ENCODE peak calls at places on chromosomes 3 and 15, in six cellular contexts. G, K, X, R, L and C are unnamed samples.
A peak's percentile ranks its signal among the peaks of the same experiment; 100 is the strongest.

GRCh38 chr15:80849308-80849707 is 70.1 kb downstream of the CEMIP start:
- DNase-seq in G (no peak), R (no peak), L (no peak), X (no peak), K (no peak), C (peak; percentile 21)

GRCh38 chr3:179604336-179605078 is at the start of the genes MRPL47 and NDUFB5:
- DNase-seq in L (peak; percentile 97), R (peak; percentile 96), G (peak; percentile 96), K (peak; percentile 85), X (peak; percentile 90), C (peak; percentile 95)

GRCh38 chr3:128242818-128243601 is 89.7 kb downstream of the EEFSEC start:
- DNase-seq in X (no peak), G (no peak), L (no peak), K (no peak), R (no peak), C (no peak)

GRCh38 chr15:60212536-60212935 is 185.2 kb downstream of the ANXA2 start:
- DNase-seq in L (peak; percentile 2), G (no peak), X (peak; percentile 11), R (no peak), K (no peak), C (peak; percentile 11)

GRCh38 chr3:33456756-33457155 is 16.6 kb upstream of the UBP1 start:
- DNase-seq in R (no peak), L (no peak), X (no peak), G (no peak), K (no peak), C (no peak)

GRCh38 chr15:81071130-81071529 is 62.9 kb upstream of the CFAP161 start:
- DNase-seq in X (no peak), K (no peak), R (no peak), L (no peak), G (no peak), C (no peak)

GRCh38 chr15:73286356-73286755 is 82.4 kb downstream of the HCN4 start:
- DNase-seq in G (no peak), K (no peak), L (no peak), R (no peak), X (no peak), C (no peak)

GRCh38 chr15:41285285-41285684 is 47.1 kb downstream of the OIP5 start:
- DNase-seq in G (no peak), L (no peak), K (no peak), X (no peak), R (peak; percentile 32), C (no peak)

GRCh38 chr3:104604326-104605010 is 762.2 kb upstream of the ALCAM start:
- DNase-seq in L (no peak), K (no peak), X (peak; percentile 5), R (no peak), G (no peak), C (no peak)

GRCh38 chr15:40412095-40412759 is 6.6 kb downstream of the IVD start:
- DNase-seq in G (no peak), L (no peak), X (no peak), R (no peak), K (no peak), C (no peak)

GRCh38 chr15:78930577-78931388 is 14.1 kb downstream of the CTSH start:
- DNase-seq in L (peak; percentile 60), X (peak; percentile 38), G (no peak), K (no peak), R (no peak), C (peak; percentile 32)

GRCh38 chr15:38454687-38455071 is 752 bp downstream of the FAM98B start:
- DNase-seq in L (no peak), X (no peak), K (no peak), R (no peak), G (no peak), C (no peak)

GRCh38 chr3:133486658-133487057 is 86.8 kb downstream of the BFSP2 start:
- DNase-seq in X (no peak), L (no peak), G (no peak), K (no peak), R (peak; percentile 73), C (no peak)

GRCh38 chr15:76335129-76335850 is 1.3 kb upstream of the ISL2 start:
- DNase-seq in R (peak; percentile 30), G (no peak), K (no peak), X (no peak), L (no peak), C (no peak)
- H3K4me3 ChIP-seq in R (peak overlapping the region; percentile 77), G (no peak overlapping the region), K (peak overlapping the region; percentile 16), X (peak overlapping the region; percentile 43), L (peak overlapping the region; percentile 53), C (peak overlapping the region; percentile 74)

GRCh38 chr3:134526319-134526718 is 40.5 kb downstream of the CEP63 start:
- DNase-seq in K (no peak), G (no peak), L (no peak), R (no peak), X (no peak), C (no peak)
- H3K9me3 ChIP-seq in K (peaks cover 24% of the 10 kb centered on the region), G (peaks cover 8% of the 10 kb centered on the region), L (no peaks in the 10 kb centered on the region), R (peaks cover 20% of the 10 kb centered on the region), X (peaks cover 6% of the 10 kb centered on the region), C (peaks cover 23% of the 10 kb centered on the region)

GRCh38 chr3:51937014-51937413 is 4.7 kb downstream of the RRP9 start:
- DNase-seq in X (no peak), R (no peak), L (no peak), G (no peak), K (no peak), C (no peak)
- H3K36me3 ChIP-seq in X (peaks cover 54% of the 10 kb centered on the region), R (peaks cover 74% of the 10 kb centered on the region), L (peaks cover 76% of the 10 kb centered on the region), G (peaks cover 68% of the 10 kb centered on the region), K (peaks cover 32% of the 10 kb centered on the region), C (peaks cover 37% of the 10 kb centered on the region)

GRCh38 chr15:92124669-92125068 is 269.0 kb upstream of the ST8SIA2 start:
- DNase-seq in X (no peak), K (no peak), L (no peak), R (no peak), G (no peak), C (no peak)

GRCh38 chr15:92121047-92121446 is 267.5 kb downstream of the SLCO3A1 start:
- DNase-seq in G (no peak), R (no peak), K (no peak), X (no peak), L (no peak), C (no peak)

GRCh38 chr15:92122259-92122658 is 268.8 kb downstream of the SLCO3A1 start:
- DNase-seq in R (no peak), X (no peak), G (no peak), K (no peak), L (no peak), C (no peak)

GRCh38 chr15:92120082-92120481 is 266.6 kb downstream of the SLCO3A1 start:
- DNase-seq in L (no peak), R (no peak), K (no peak), G (no peak), X (no peak), C (no peak)

DNA sequence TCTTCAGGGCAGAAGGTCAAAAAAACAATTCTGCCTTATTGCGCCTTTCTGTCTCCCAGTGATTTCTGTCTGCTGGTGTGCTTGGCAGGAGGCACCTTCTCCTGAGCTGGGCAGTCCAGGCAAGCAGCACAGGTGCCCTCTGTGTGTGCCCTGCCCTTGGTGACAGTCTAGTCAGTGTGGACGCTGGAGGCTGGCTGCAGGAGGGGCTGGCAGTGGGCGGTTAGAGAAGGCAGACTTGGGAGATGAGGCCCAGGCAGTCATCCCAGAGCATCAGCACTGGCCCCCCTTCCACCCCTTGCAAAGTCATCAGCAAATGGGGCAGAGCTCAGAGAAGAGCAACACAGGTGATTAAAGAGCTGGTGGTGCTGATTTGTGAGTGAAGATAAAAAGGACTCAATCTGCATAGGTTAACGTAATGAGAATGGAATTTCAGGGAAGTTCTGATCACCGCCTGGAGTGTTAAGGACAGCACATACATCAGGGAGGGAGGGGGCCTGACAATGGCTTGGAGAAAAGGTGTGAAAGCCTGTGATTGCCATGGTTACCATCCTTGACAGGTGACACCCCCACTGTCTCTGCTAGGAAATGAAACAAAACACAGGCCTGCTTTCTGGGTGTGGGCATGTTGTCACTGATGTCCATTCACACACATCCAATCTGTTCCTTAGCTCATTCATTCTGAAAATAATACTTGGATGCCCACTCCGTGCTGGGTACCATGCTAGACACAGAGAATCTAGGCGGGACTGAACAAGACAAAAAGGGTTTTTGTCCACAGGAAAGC is 269.6 kb upstream of the ST8SIA2 start:
- DNase-seq in K (no peak), L (no peak), R (no peak), G (no peak), X (no peak), C (no peak)
- H3K4me3 ChIP-seq in K (no peak overlapping the region), L (no peak overlapping the region), R (no peak overlapping the region), G (no peak overlapping the region), X (no peak overlapping the region), C (no peak overlapping the region)

GRCh38 chr3:12662593-12663310 is 1.2 kb downstream of the RAF1 start:
- DNase-seq in K (peak; percentile 23), G (peak; percentile 47), R (peak; percentile 59), X (peak; percentile 47), L (peak; percentile 64), C (peak; percentile 60)
- H3K9me3 ChIP-seq in K (no peaks in the 10 kb centered on the region), G (no peaks in the 10 kb centered on the region), R (no peaks in the 10 kb centered on the region), X (no peaks in the 10 kb centered on the region), L (no peaks in the 10 kb centered on the region), C (no peaks in the 10 kb centered on the region)

GRCh38 chr3:157027861-157028745 is 131.8 kb downstream of the CCNL1 start:
- DNase-seq in R (no peak), K (no peak), X (no peak), L (no peak), G (no peak), C (no peak)

GRCh38 chr3:157029365-157029790 is 130.6 kb downstream of the CCNL1 start:
- DNase-seq in L (no peak), R (no peak), G (no peak), X (no peak), K (no peak), C (no peak)

GRCh38 chr3:157021679-157022078 is 138.3 kb downstream of the CCNL1 start:
- DNase-seq in X (no peak), K (no peak), L (no peak), G (no peak), R (no peak), C (no peak)

GRCh38 chr3:157023211-157023610 is 136.7 kb downstream of the CCNL1 start:
- DNase-seq in R (no peak), L (no peak), X (no peak), G (no peak), K (no peak), C (no peak)

DNA sequence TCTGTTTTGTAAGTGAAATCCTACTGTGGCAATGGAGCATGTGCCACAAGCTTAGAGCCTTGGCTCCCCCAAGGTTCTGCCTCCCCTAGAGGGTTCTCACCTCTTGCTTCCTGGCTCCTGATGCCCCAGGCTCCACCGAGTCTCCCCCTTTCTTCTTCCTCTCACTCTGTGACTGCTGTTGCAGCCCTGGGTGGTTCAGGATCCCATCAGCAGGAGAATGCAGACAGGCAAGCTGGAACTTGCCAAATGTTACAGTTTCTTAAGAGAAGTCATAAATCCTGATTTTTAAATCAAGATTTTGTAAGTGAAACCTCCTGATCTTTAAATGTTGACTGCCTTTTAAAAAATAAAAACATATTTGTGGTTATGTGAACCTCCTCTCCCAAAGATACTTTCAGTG is 133.9 kb downstream of the CCNL1 start:
- DNase-seq in K (no peak), X (no peak), L (no peak), R (no peak), G (no peak), C (no peak)
- H3K36me3 ChIP-seq in K (no peaks in the 10 kb centered on the region), X (no peaks in the 10 kb centered on the region), L (no peaks in the 10 kb centered on the region), R (no peaks in the 10 kb centered on the region), G (no peaks in the 10 kb centered on the region), C (no peaks in the 10 kb centered on the region)